ENCODE peak calls at places on chromosomes 4 and X, in five cellular contexts. One of them, this sample, is unnamed.

GRCh38 chr4:86542319-86543027 is 51.6 kb upstream of the PTPN13 start:
- DNase-seq in HCT116: no peak
- DNase-seq in K562: no peak
- DNase-seq in GM12878: no peak
- DNase-seq in WTC11: no peak
- DNase-seq in this sample: no peak

GRCh38 chr4:98728433-98728832 is 70.0 kb upstream of the TSPAN5 start:
- DNase-seq in HCT116: no peak
- DNase-seq in K562: peak; percentile 69
- DNase-seq in GM12878: no peak
- DNase-seq in WTC11: no peak
- DNase-seq in this sample: no peak

GRCh38 chr4:12118651-12119213 is 690.0 kb upstream of the HS3ST1 start:
- DNase-seq in HCT116: no peak
- DNase-seq in K562: no peak
- DNase-seq in GM12878: no peak
- DNase-seq in WTC11: no peak
- DNase-seq in this sample: no peak

GRCh38 chr4:10099521-10100325 is 16.9 kb downstream of the WDR1 start:
- DNase-seq in HCT116: no peak
- DNase-seq in K562: no peak
- DNase-seq in GM12878: no peak
- DNase-seq in WTC11: no peak
- DNase-seq in this sample: no peak

GRCh38 chrX:136531951-136532350 is at the start of gene VGLL1:
- DNase-seq in HCT116: no peak
- DNase-seq in K562: no peak
- DNase-seq in GM12878: no peak
- DNase-seq in WTC11: no peak
- DNase-seq in this sample: no peak

GRCh38 chr4:15042529-15043167 is 40.4 kb downstream of the CPEB2 start:
- DNase-seq in HCT116: no peak
- DNase-seq in K562: no peak
- DNase-seq in GM12878: no peak
- DNase-seq in WTC11: no peak
- DNase-seq in this sample: no peak

GRCh38 chr4:161704040-161704439 is 459.8 kb downstream of the FSTL5 start:
- DNase-seq in HCT116: no peak
- DNase-seq in K562: peak; percentile 1
- DNase-seq in GM12878: no peak
- DNase-seq in WTC11: no peak
- DNase-seq in this sample: no peak

GRCh38 chr4:1979477-1980196 is 29.1 kb downstream of the NELFA start:
- DNase-seq in HCT116: no peak
- DNase-seq in K562: no peak
- DNase-seq in GM12878: no peak
- DNase-seq in WTC11: no peak
- DNase-seq in this sample: no peak

GRCh38 chrX:24150051-24150790 is 692 bp downstream of the ZFX start:
- DNase-seq in HCT116: peak; percentile 61
- DNase-seq in K562: peak; percentile 94
- DNase-seq in GM12878: peak; percentile 55
- DNase-seq in WTC11: peak; percentile 78
- DNase-seq in this sample: peak; percentile 82

GRCh38 chr4:6633091-6633906 is 7.2 kb upstream of the MRFAP1 start:
- DNase-seq in HCT116: no peak
- DNase-seq in K562: peak; percentile 47
- DNase-seq in GM12878: no peak
- DNase-seq in WTC11: no peak
- DNase-seq in this sample: no peak

GRCh38 chr4:83894831-83895230 is 358.9 kb downstream of the GPAT3 start:
- DNase-seq in HCT116: no peak
- DNase-seq in K562: no peak
- DNase-seq in GM12878: no peak
- DNase-seq in WTC11: no peak
- DNase-seq in this sample: no peak

GRCh38 chr4:165873298-165874071 is 448 bp downstream of the TLL1 start:
- DNase-seq in HCT116: no peak
- DNase-seq in K562: no peak
- DNase-seq in GM12878: no peak
- DNase-seq in WTC11: peak; percentile 57
- DNase-seq in this sample: peak; percentile 60

GRCh38 chr4:168831919-168832745 is 177.9 kb downstream of the CBR4 start:
- DNase-seq in HCT116: peak; percentile 32
- DNase-seq in K562: peak; percentile 52
- DNase-seq in GM12878: no peak
- DNase-seq in WTC11: peak; percentile 85
- DNase-seq in this sample: peak; percentile 80

GRCh38 chr4:127782275-127783025 is at the start of gene HSPA4L:
- DNase-seq in HCT116: peak; percentile 63
- DNase-seq in K562: no peak
- DNase-seq in GM12878: peak; percentile 49
- DNase-seq in WTC11: peak; percentile 43
- DNase-seq in this sample: peak; percentile 63

GRCh38 chr4:48575964-48576363 is 85.9 kb downstream of the ZAR1 start:
- DNase-seq in HCT116: no peak
- DNase-seq in K562: no peak
- DNase-seq in GM12878: no peak
- DNase-seq in WTC11: no peak
- DNase-seq in this sample: no peak

GRCh38 chrX:50874878-50875277 is 35.7 kb upstream of the BMP15 start:
- DNase-seq in HCT116: no peak
- DNase-seq in K562: no peak
- DNase-seq in GM12878: no peak
- DNase-seq in WTC11: no peak
- DNase-seq in this sample: no peak

GRCh38 chrX:107454302-107454701 is 4.8 kb downstream of the FRMPD3 start:
- DNase-seq in HCT116: peak; percentile 55
- DNase-seq in K562: no peak
- DNase-seq in GM12878: no peak
- DNase-seq in WTC11: no peak
- DNase-seq in this sample: no peak

GRCh38 chr4:45554423-45554822 is 569.4 kb downstream of the GABRG1 start:
- DNase-seq in HCT116: no peak
- DNase-seq in K562: no peak
- DNase-seq in GM12878: no peak
- DNase-seq in WTC11: no peak
- DNase-seq in this sample: no peak
- TF ChIP-seq SP1 in HCT116: no peak
- TF ChIP-seq SP1 in K562: no peak
- TF ChIP-seq SP1 in GM12878: no peak
- TF ChIP-seq SP1 in WTC11: no peak
- TF ChIP-seq SP1 in this sample: no peak

DNA sequence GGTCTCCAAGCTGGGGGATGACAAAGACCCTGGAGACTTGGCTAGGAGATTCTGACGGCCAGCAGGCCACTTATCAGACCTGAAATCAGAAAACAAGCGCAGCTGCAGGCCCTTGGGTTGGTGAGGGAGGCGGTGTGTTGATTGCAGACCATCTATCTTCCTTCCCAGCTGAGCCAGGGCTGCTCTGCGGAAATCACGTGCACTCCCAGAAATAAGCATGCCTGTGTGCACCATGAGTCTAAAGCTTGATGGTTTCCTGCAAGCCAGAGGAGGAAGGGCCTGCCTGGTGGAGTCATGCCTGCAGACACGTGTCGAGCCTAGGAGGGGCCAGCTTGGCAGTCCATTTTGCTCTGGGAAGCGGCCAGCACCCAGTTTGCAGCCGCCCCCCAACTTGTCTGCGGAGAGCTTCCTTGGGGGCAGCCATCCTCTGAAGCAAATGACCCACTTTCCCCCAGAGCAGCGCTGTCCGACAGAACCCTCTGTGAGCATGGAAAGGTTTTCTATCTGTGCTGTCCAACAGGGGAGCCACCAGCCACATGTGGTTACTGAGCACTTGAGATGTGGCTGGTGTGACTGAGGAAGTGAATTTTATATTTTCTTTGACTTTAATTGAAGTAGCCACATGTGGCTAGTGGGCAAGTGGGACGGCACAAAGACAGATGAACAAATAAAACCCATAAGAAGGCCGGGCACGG is 175.7 kb upstream of the BCOR start:
- DNase-seq in HCT116: no peak
- DNase-seq in K562: peak; percentile 75
- DNase-seq in GM12878: no peak
- DNase-seq in WTC11: no peak
- DNase-seq in this sample: no peak
- TF ChIP-seq SP1 in HCT116: no peak
- TF ChIP-seq SP1 in K562: no peak
- TF ChIP-seq SP1 in GM12878: no peak
- TF ChIP-seq SP1 in WTC11: no peak
- TF ChIP-seq SP1 in this sample: no peak

GRCh38 chr4:77074961-77075855 is 581 bp downstream of the CCNI start:
- DNase-seq in HCT116: no peak
- DNase-seq in K562: peak; percentile 90
- DNase-seq in GM12878: no peak
- DNase-seq in WTC11: peak; percentile 64
- DNase-seq in this sample: peak; percentile 39
- TF ChIP-seq SP1 in HCT116: no peak
- TF ChIP-seq SP1 in K562: no peak
- TF ChIP-seq SP1 in GM12878: no peak
- TF ChIP-seq SP1 in WTC11: no peak
- TF ChIP-seq SP1 in this sample: no peak

GRCh38 chrX:69063486-69063885 is 101.8 kb downstream of the PJA1 start:
- DNase-seq in HCT116: no peak
- DNase-seq in K562: no peak
- DNase-seq in GM12878: no peak
- DNase-seq in WTC11: no peak
- DNase-seq in this sample: no peak

GRCh38 chrX:69065451-69065850 is 99.8 kb downstream of the PJA1 start:
- DNase-seq in HCT116: no peak
- DNase-seq in K562: no peak
- DNase-seq in GM12878: no peak
- DNase-seq in WTC11: no peak
- DNase-seq in this sample: no peak

GRCh38 chrX:69062493-69062892 is 102.8 kb downstream of the PJA1 start:
- DNase-seq in HCT116: no peak
- DNase-seq in K562: no peak
- DNase-seq in GM12878: no peak
- DNase-seq in WTC11: no peak
- DNase-seq in this sample: no peak

GRCh38 chrX:69066021-69066757 is 99.1 kb downstream of the PJA1 start:
- DNase-seq in HCT116: no peak
- DNase-seq in K562: no peak
- DNase-seq in GM12878: no peak
- DNase-seq in WTC11: no peak
- DNase-seq in this sample: no peak

DNA sequence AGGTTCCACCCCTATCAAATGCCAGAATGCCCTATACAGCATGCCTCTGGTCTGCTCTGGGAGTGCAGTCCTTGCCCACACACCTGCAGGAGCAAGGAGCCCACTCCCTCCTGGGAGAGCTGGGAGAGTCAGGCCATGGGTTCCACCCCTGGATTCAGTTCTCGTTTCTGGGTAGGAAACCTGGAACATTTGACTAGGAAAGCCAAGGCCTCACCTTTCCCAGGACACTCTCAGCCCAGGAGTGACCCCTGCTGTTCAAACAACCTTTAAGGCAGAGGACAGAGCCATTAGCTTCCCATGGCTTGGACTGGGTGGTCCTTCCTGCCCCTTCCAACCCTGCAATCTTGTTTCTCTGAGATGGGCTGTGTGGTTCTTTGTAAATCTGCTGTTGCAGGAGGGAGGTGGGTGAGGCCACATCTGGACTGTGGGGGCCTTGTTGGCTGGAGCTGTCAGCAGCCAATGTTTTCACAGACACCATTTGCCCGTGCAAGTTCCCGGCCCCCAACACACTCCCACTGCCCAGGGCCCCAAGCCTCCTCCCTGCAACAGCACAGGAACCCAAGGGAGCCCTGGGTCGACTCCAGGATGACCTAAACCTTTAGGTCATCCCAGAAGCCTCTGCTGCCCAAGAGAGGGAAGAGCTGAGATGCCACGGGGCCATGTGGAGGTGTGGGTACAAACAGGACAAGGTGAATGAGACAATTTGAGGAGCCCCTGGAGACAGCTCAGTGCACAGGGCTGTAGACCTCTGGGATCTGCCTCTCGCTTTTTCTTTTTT is 104.4 kb downstream of the PJA1 start:
- DNase-seq in HCT116: peak; percentile 3
- DNase-seq in K562: no peak
- DNase-seq in GM12878: no peak
- DNase-seq in WTC11: peak; percentile 37
- DNase-seq in this sample: no peak
- TF ChIP-seq SP1 in HCT116: no peak
- TF ChIP-seq SP1 in K562: no peak
- TF ChIP-seq SP1 in GM12878: no peak
- TF ChIP-seq SP1 in WTC11: no peak
- TF ChIP-seq SP1 in this sample: no peak

DNA sequence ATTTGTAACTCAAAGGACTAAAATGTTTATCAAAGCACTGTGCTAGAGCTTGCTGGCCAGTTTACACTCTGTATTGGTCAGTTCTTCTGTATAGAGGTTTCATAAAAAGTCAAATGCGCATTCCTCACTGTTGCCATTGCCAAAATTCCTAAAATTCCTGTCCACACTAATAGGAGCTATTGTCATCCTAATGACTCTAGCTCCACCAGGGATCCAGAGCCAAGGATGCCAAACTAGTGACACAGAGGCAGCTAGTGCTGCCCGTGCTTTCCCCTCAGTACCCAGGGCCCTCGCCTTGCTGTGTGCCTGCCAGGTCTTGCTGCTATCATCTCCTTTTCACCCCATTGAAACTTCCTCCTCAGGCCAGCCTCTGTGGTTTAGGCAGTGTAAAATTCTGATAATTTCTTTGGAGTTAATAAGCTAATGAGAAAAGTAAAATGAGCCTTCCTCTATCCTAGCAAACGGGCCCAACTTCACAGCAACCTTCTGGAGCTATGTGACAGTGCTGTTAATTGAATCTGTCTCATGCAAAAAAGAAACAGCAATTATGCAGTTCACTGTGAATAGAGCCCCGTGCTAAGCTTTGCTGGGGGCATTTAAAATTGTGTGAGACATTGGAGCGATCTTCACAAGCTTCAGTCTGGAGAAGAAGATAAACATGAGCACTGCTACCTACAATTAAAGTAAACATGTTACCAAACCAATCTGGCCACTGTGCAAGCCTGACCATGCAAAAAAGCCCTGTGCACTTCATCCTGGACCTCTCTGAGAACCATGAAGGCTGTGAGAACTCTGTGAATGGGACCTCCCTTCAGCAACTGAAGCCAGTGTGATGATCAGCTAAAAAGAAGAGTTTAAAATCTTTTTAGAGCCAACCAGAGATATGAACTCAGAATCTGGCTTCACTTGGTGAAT is 43.1 kb upstream of the FGF2 start:
- DNase-seq in HCT116: peak; percentile 54
- DNase-seq in K562: no peak
- DNase-seq in GM12878: no peak
- DNase-seq in WTC11: peak; percentile 78
- DNase-seq in this sample: no peak
- TF ChIP-seq SP1 in HCT116: peak; percentile 37
- TF ChIP-seq SP1 in K562: no peak
- TF ChIP-seq SP1 in GM12878: no peak
- TF ChIP-seq SP1 in WTC11: no peak
- TF ChIP-seq SP1 in this sample: no peak